ENCODE peak calls at places on chromosomes 4 and X, in five cellular contexts. K is RCC 7860; L is substantia nigra; T is naive thymus-derived CD8-positive, alpha-beta T cell; N is mesenchymal stem cell. E is an unnamed sample.

GRCh38 chr4:9875516-9875915 is 94.1 kb downstream of the DRD5 start:
- DNase-seq in N (no peak), K (no peak), T (no peak), L (no peak), E (no peak)

GRCh38 chrX:64850371-64851082 is 125.7 kb downstream of the ZC4H2 start:
- DNase-seq in K (no peak), L (no peak), N (no peak), T (no peak), E (no peak)

GRCh38 chr4:87419578-87420249 is 2.7 kb upstream of the NUDT9 start:
- DNase-seq in L (no peak), N (peak), T (no peak), K (no peak), E (no peak)

GRCh38 chr4:46329118-46329976 is 60.6 kb downstream of the GABRA2 start:
- DNase-seq in T (no peak), L (peak), N (peak), K (peak), E (peak)

GRCh38 chr4:60562353-60562752 is 637.8 kb upstream of the ADGRL3 start:
- DNase-seq in T (no peak), L (no peak), K (no peak), N (no peak), E (no peak)

GRCh38 chrX:12910424-12910823 is 4.0 kb downstream of the TLR8 start:
- DNase-seq in T (no peak), K (no peak), N (no peak), L (no peak), E (no peak)

GRCh38 chrX:101051549-101052302 is at the start of gene TRMT2B:
- DNase-seq in T (peak), L (peak), N (peak), K (peak), E (peak)

GRCh38 chr4:173333658-173334084 is 487 bp downstream of the HMGB2 start:
- DNase-seq in T (no peak), N (no peak), L (peak), K (no peak), E (peak)

GRCh38 chr4:121107507-121107906 is 35.2 kb upstream of the NDNF start:
- DNase-seq in T (no peak), L (no peak), K (no peak), N (no peak), E (no peak)

GRCh38 chrX:130443883-130444282 is 42.1 kb downstream of the RBMX2 start:
- DNase-seq in T (no peak), N (no peak), K (no peak), L (no peak), E (no peak)

GRCh38 chrX:19332983-19333382 is 10.7 kb upstream of the PDHA1 start:
- DNase-seq in K (no peak), T (no peak), L (peak), N (no peak), E (no peak)

GRCh38 chr4:170014359-170015008 is 11.7 kb downstream of the MFAP3L start:
- DNase-seq in N (no peak), K (no peak), T (no peak), L (peak), E (peak)

GRCh38 chr4:152556283-152556682 is 20.4 kb upstream of the FBXW7 start:
- DNase-seq in L (no peak), N (no peak), K (no peak), T (no peak), E (no peak)

GRCh38 chr4:146029147-146029546 is 90.5 kb upstream of the ZNF827 start:
- DNase-seq in T (no peak), K (no peak), N (no peak), L (no peak), E (no peak)

GRCh38 chr4:52704133-52704532 is 45.0 kb upstream of the USP46 start:
- DNase-seq in L (no peak), K (no peak), T (no peak), N (no peak), E (no peak)

GRCh38 chrX:69988955-69989394 is 60.8 kb downstream of the AWAT2 start:
- DNase-seq in T (no peak), L (no peak), N (no peak), K (no peak), E (no peak)